ENCODE peak calls at places on chromosomes 11 and 22, in seven cellular contexts. S is ovary, Q is A549, J is H1, F is GM12878, M is HepG2, K is stomach. A is an unnamed sample. For H3K4me1, the result is how much of the 10 kb centered on the place peaks cover.

GRCh38 chr11:78532991-78533861 is 41.4 kb downstream of the NARS2 start:
- DNase-seq in S (no peak), Q (no peak), J (no peak), F (peak), M (no peak), K (no peak), A (no peak)

GRCh38 chr11:126518996-126519351 is 163.5 kb downstream of the ST3GAL4 start:
- DNase-seq in K (no peak), S (no peak), M (no peak), Q (no peak), J (no peak), F (no peak), A (peak)

GRCh38 chr11:113202431-113202830 is 112.0 kb upstream of the TTC12 start:
- DNase-seq in J (no peak), K (no peak), Q (no peak), S (no peak), M (no peak), F (no peak), A (no peak)

GRCh38 chr11:29336727-29337212 is 680.1 kb downstream of the KCNA4 start:
- DNase-seq in M (no peak), J (no peak), F (no peak), K (no peak), Q (no peak), S (no peak), A (no peak)

GRCh38 chr22:27454807-27455450 is 346.6 kb downstream of the MN1 start:
- DNase-seq in M (no peak), J (no peak), Q (no peak), F (no peak), S (no peak), K (no peak), A (no peak)

GRCh38 chr22:45036154-45036553 is 26.3 kb upstream of the PHF21B start:
- DNase-seq in S (peak), Q (no peak), M (no peak), F (no peak), K (no peak), J (no peak), A (no peak)

GRCh38 chr11:131037873-131038272 is 121.6 kb upstream of the SNX19 start:
- DNase-seq in F (no peak), S (no peak), M (no peak), K (no peak), J (no peak), Q (no peak), A (no peak)

GRCh38 chr11:95104916-95105315 is 15.3 kb downstream of the ENDOD1 start:
- DNase-seq in J (no peak), M (no peak), F (no peak), S (no peak), K (no peak), Q (no peak), A (no peak)

GRCh38 chr22:48744283-48744641 is 1083.4 kb downstream of the BRD1 start:
- DNase-seq in F (no peak), M (no peak), Q (no peak), K (peak), S (no peak), J (no peak), A (no peak)

GRCh38 chr11:126284829-126285228 is 1.9 kb downstream of the TIRAP start:
- DNase-seq in Q (peak), K (peak), M (peak), F (peak), J (no peak), S (peak), A (peak)

GRCh38 chr11:95192717-95193116 is 38.3 kb downstream of the SESN3 start:
- DNase-seq in F (no peak), J (no peak), Q (no peak), M (no peak), K (no peak), S (no peak), A (no peak)

GRCh38 chr11:34176980-34177319 is 71.5 kb downstream of the NAT10 start:
- DNase-seq in F (no peak), Q (no peak), M (no peak), K (no peak), J (no peak), S (no peak), A (no peak)

GRCh38 chr11:122101625-122102291 is 14.3 kb downstream of the BLID start:
- DNase-seq in S (peak), M (peak), F (no peak), K (no peak), Q (no peak), J (peak), A (peak)

GRCh38 chr11:58057481-58057880 is 26.7 kb downstream of the OR6Q1 start:
- DNase-seq in F (no peak), K (no peak), Q (no peak), M (no peak), S (no peak), J (no peak), A (no peak)

GRCh38 chr11:61718613-61719302 is 33.7 kb upstream of the MYRF start:
- DNase-seq in S (peak), F (no peak), K (no peak), Q (no peak), M (no peak), J (peak), A (peak)

GRCh38 chr11:12177739-12178338 is 67.4 kb downstream of the MICAL2 start:
- DNase-seq in J (no peak), S (no peak), F (no peak), M (no peak), K (no peak), Q (no peak), A (no peak)

GRCh38 chr11:8102296-8102915 is 21.4 kb downstream of the TUB start:
- DNase-seq in M (no peak), Q (no peak), K (peak), F (no peak), J (no peak), S (no peak), A (no peak)

GRCh38 chr11:23206736-23207336 is 346.6 kb upstream of the CCDC179 start:
- DNase-seq in Q (no peak), M (no peak), K (no peak), S (no peak), F (no peak), J (no peak), A (no peak)

GRCh38 chr11:11444027-11444799 is 91.2 kb upstream of the CSNK2A3 start:
- DNase-seq in Q (no peak), K (no peak), M (no peak), F (no peak), S (no peak), J (no peak), A (no peak)

GRCh38 chr22:38282397-38282796 is 9.6 kb upstream of the TMEM184B start:
- DNase-seq in Q (no peak), M (no peak), S (no peak), K (no peak), F (no peak), J (no peak), A (no peak)

GRCh38 chr22:20243545-20244249 is 24.4 kb downstream of the RTN4R start:
- DNase-seq in J (no peak), F (no peak), K (peak), Q (peak), M (no peak), S (peak), A (peak)

GRCh38 chr22:39242809-39243442 is 1.9 kb downstream of the PDGFB start:
- DNase-seq in K (peak), M (peak), Q (no peak), J (peak), S (no peak), F (no peak), A (no peak)

GRCh38 chr11:109071712-109072524 is 350.1 kb upstream of the C11orf87 start:
- DNase-seq in Q (no peak), F (no peak), K (no peak), J (no peak), S (peak), M (no peak), A (no peak)

GRCh38 chr11:29485641-29486040 is 531.2 kb downstream of the KCNA4 start:
- DNase-seq in J (no peak), Q (no peak), M (no peak), S (no peak), K (no peak), F (no peak), A (no peak)

GRCh38 chr11:69918938-69919650 is 99.9 kb upstream of the FGF3 start:
- DNase-seq in J (peak), S (peak), F (no peak), M (peak), Q (peak), K (peak), A (peak)
- H3K4me3 ChIP-seq in J (no peak), S (no peak), F (no peak), M (no peak), Q (no peak), K (no peak), A (no peak)

GRCh38 chr22:23306438-23306921 is 126.2 kb downstream of the BCR start:
- DNase-seq in Q (no peak), K (no peak), S (peak), J (no peak), M (no peak), F (no peak), A (no peak)
- TF ChIP-seq EP300 in Q (no peak), K (peak), S (no peak), J (no peak), M (no peak), F (no peak), A (no peak)

DNA sequence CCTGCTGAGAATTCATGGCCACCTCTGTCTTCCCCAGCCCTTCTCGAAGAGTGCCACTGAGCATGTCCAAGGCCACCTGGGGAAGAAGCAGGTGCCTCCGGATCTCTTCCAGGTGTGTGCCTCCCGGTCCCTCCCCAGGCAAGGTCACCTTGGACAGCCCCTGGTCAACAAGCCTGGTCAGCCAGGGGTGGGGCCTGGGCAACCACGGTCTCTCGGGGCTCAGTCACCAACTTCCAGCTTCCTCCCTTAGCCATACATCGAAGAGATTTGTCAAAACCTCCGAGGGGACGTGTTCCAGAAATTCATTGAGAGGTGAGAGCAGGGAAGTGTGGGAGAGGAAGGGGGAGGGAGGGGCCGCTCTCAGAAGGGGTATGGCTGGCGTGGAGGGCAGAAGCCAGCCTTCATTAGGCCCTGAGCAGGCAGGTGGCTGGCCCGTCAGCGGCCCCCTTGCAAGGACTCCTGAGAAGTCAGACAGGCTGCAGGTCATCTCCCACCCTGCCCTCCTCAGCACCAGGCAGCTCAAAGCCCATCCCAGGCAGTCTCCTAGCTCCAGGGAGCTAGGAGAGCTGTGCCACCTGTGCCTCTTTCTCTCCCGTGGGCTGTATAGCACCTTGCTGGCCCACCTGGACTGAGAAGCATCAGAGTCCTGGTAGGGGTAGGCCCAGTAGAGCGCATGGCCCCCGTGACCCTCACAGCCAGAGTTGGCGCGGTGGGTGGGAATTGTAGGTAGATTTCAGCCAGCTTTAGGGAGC is 9.3 kb upstream of the ANKRD13D start:
- DNase-seq in J (no peak), Q (no peak), M (no peak), S (no peak), K (no peak), F (no peak), A (peak)
- H3K4me1 ChIP-seq in J (under half), Q (under half), M (under half), S (under half), K (under half), F (under half), A (under half)

DNA sequence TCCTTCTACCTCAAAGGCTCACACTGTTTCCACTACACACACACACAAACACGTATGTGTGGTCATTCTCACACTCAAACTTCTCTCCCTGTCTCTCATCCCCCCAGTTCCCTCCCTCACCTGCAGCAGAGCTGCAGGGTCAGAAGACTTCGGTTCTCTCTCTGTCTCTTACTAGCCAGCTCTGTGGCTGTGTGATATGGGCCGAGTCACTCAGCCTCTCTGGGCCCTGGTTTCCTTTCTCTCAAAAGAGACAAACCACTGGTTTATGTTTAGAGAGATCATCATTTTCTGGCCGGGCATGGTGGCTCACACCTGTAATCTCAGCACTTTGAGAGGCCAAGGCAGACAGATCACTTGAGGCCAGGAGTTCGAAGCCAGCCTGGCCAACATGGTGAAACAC is 21.1 kb downstream of the TSPAN18 start:
- DNase-seq in J (no peak), Q (no peak), M (no peak), S (no peak), K (no peak), F (no peak), A (peak)
- H3K4me3 ChIP-seq in J (no peak), Q (no peak), M (no peak), S (no peak), K (no peak), F (no peak), A (no peak)

GRCh38 chr22:46449974-46450745 is 87.3 kb downstream of the CELSR1 start:
- DNase-seq in S (no peak), M (no peak), J (no peak), F (no peak), K (no peak), Q (no peak), A (no peak)

GRCh38 chr22:46449116-46449691 is 88.2 kb downstream of the CELSR1 start:
- DNase-seq in Q (no peak), J (no peak), F (no peak), M (no peak), K (no peak), S (no peak), A (no peak)

GRCh38 chr22:46452195-46453005 is 85.0 kb downstream of the CELSR1 start:
- DNase-seq in Q (no peak), S (no peak), F (no peak), K (peak), J (no peak), M (no peak), A (no peak)

GRCh38 chr22:46451741-46452140 is 85.7 kb downstream of the CELSR1 start:
- DNase-seq in M (no peak), K (no peak), J (no peak), S (no peak), Q (no peak), F (no peak), A (no peak)

GRCh38 chr22:46450931-46451660 is 86.3 kb downstream of the CELSR1 start:
- DNase-seq in J (no peak), Q (no peak), K (peak), S (no peak), F (no peak), M (no peak), A (no peak)
- TF ChIP-seq EP300 in J (no peak), Q (no peak), K (no peak), S (no peak), F (no peak), M (no peak), A (no peak)

DNA sequence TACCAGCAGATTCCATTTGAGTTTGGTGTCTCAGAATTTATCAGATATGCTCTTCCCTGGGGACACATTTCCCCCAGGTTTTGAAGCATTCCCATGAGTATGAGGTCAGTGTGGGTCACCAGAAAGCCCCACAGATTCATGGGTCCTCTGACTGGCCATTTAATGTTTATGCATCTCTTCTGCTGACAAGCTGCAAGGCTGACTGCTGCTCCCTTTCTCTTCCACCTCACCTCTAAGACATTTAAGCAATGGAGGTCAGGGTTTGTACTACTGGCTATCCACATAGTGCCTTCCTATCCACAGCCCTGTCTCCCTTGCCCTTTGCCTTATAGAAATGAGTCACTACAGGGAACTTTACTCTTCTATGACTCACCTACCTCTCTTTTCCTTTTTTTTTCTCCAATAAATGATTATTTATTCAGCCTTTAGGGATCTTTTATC is 106.0 kb upstream of the TIMP3 start:
- DNase-seq in F (no peak), K (no peak), S (no peak), Q (peak), J (no peak), M (peak), A (no peak)
- H3K4me1 ChIP-seq in F (under half), K (under half), S (under half), Q (under half), J (under half), M (half or more), A (under half)

DNA sequence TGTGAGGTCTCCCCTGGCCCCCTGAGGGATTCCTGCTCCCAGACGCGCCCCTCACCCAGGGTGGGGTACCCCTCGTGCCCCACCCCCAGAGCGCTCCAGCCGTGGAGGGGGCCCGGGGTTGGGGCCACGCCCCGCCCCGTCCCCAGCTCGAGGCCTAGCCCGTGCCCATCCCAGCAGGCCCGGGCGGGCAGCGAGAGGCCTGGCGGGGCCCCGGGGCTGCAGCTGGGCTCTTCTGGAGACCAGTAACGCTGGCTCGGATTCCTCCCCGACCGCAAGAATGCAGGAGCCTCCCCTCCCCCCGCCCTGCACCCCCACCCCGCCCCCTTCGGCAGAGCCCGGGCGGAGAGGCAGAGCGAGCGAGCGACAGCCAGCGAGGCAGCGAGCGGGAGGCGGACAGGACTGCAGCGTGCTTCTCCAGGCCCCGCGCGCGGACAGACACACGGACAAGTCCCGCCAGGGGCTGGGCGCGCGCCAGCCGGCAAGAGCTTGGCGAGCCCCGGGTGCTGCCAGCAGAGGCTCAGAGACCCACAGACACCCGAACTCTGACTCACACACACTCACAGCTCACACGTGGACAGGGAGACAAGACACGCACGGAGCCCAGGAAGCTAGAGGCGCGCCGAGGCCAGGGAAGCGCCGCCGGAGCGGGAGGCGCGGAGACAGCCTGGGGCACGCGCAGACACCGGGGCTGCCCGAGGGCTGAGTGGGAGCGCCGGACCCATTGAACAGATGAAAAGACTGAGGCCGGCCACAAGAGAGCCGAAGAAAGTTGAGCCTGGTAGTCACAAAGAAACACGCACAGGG is 15.2 kb downstream of the BCL9L start:
- DNase-seq in S (peak), J (peak), K (peak), Q (no peak), F (no peak), M (peak), A (peak)
- H3K4me3 ChIP-seq in S (peak), J (peak), K (peak), Q (peak), F (no peak), M (peak), A (peak)

GRCh38 chr11:36105743-36106581 is 162.1 kb downstream of the LDLRAD3 start:
- DNase-seq in Q (no peak), K (no peak), F (no peak), M (no peak), J (no peak), S (no peak), A (no peak)
- TF ChIP-seq EP300 in Q (no peak), K (no peak), F (no peak), M (no peak), J (no peak), S (no peak), A (no peak)